ENCODE peak calls at places on chromosomes 5 and 9, in four cellular contexts. J is SJSA1, Q is breast epithelium, E is body of pancreas. Y is an unnamed sample.

GRCh38 chr9:124510650-124511425 is 3.6 kb upstream of the NR5A1 start:
- DNase-seq in J (peak; percentile 31), Q (no peak), E (no peak), Y (no peak)

GRCh38 chr9:34990908-34991832 is 1.6 kb downstream of the DNAJB5 start:
- DNase-seq in J (no peak), Q (no peak), E (no peak), Y (no peak)

GRCh38 chr5:15334551-15335302 is 165.3 kb upstream of the FBXL7 start:
- DNase-seq in J (no peak), Q (no peak), E (no peak), Y (peak; percentile 36)

GRCh38 chr5:142421625-142422397 is 97.0 kb upstream of the SPRY4 start:
- DNase-seq in J (no peak), Q (no peak), E (no peak), Y (no peak)

GRCh38 chr5:37272564-37272963 is 23.4 kb upstream of the CPLANE1 start:
- DNase-seq in J (peak; percentile 46), Q (no peak), E (no peak), Y (peak; percentile 76)

GRCh38 chr5:138506370-138507113 is 36.5 kb downstream of the ETF1 start:
- DNase-seq in J (no peak), Q (no peak), E (no peak), Y (no peak)

GRCh38 chr9:34558341-34558740 is 31.2 kb downstream of the CNTFR start:
- DNase-seq in J (no peak), Q (no peak), E (no peak), Y (no peak)

GRCh38 chr5:95818181-95819147 is 4.1 kb downstream of the GLRX start:
- DNase-seq in J (no peak), Q (no peak), E (no peak), Y (peak; percentile 68)

GRCh38 chr5:24547127-24547526 is 97.7 kb downstream of the CDH10 start:
- DNase-seq in J (no peak), Q (no peak), E (no peak), Y (no peak)

GRCh38 chr5:55303238-55303690 is 4.2 kb downstream of the DHX29 start:
- DNase-seq in J (peak; percentile 25), Q (no peak), E (no peak), Y (peak; percentile 48)
- H3K27ac ChIP-seq in J (no peak overlapping the region), Q (peak overlapping the region; percentile 50), E (peak overlapping the region; percentile 36), Y (no peak overlapping the region)

GRCh38 chr9:134556531-134557068 is 85.0 kb upstream of the COL5A1 start:
- DNase-seq in J (no peak), Q (peak; percentile 46), E (no peak), Y (no peak)
- H3K27me3 ChIP-seq in J (no peaks in the 10 kb centered on the region), Q (no peaks in the 10 kb centered on the region), E (no peaks in the 10 kb centered on the region), Y (peaks cover 7% of the 10 kb centered on the region)

DNA sequence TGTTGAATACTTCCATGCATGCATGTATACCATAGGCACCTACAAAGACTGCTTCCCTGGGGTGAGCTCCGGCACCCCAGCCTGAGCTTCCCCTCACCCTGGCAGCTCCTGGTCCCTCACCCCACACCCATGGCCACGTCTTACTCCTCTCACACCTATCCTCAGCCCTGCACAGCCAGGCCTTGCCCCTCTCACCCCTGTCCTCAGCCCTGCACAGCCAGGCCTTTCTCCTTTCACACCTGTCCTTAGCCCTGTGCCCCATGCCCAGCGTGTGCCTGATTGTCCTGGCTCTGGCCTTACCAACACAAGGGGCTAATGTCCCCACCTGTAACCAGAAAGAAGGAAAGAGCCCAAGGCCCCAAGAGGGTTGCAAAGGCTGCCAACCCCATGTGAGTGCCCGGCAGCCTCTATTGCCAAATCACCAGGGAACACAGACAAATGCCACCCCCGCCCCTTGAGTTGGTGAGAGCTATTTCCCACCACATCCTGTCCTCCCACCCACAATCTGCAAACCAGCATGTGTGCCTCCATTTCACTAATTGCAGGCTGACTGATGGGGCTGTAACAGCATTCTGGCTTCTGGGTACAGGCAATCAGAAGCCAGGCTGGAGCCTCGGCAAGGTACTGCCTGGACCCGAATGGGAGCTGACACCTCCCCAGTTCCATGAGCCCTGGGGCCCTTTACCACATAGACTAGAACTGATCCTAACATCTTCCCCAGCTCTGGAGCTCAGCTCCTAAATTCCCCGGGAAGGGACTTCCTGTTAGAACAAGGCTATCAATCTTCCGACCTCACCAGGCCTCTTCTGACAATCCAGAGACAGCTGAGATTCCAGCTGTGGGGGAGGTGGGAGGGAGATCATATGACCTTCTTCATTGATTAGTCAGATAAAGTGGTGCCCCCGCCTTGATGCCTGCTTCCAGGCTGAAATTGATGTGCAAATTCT is 78.2 kb downstream of the FAM114A2 start:
- DNase-seq in J (no peak), Q (no peak), E (no peak), Y (no peak)
- H3K27ac ChIP-seq in J (no peak overlapping the region), Q (no peak overlapping the region), E (no peak overlapping the region), Y (peak overlapping the region; percentile 24)

GRCh38 chr5:54876-55569 is 36.9 kb upstream of the PLEKHG4B start:
- DNase-seq in J (no peak), Q (no peak), E (no peak), Y (no peak)

GRCh38 chr5:54175-54730 is 37.7 kb upstream of the PLEKHG4B start:
- DNase-seq in J (no peak), Q (no peak), E (no peak), Y (no peak)

GRCh38 chr5:51500-51823 is 40.5 kb upstream of the PLEKHG4B start:
- DNase-seq in J (no peak), Q (no peak), E (no peak), Y (no peak)

GRCh38 chr5:50724-51499 is 41.1 kb upstream of the PLEKHG4B start:
- DNase-seq in J (no peak), Q (no peak), E (no peak), Y (no peak)

DNA sequence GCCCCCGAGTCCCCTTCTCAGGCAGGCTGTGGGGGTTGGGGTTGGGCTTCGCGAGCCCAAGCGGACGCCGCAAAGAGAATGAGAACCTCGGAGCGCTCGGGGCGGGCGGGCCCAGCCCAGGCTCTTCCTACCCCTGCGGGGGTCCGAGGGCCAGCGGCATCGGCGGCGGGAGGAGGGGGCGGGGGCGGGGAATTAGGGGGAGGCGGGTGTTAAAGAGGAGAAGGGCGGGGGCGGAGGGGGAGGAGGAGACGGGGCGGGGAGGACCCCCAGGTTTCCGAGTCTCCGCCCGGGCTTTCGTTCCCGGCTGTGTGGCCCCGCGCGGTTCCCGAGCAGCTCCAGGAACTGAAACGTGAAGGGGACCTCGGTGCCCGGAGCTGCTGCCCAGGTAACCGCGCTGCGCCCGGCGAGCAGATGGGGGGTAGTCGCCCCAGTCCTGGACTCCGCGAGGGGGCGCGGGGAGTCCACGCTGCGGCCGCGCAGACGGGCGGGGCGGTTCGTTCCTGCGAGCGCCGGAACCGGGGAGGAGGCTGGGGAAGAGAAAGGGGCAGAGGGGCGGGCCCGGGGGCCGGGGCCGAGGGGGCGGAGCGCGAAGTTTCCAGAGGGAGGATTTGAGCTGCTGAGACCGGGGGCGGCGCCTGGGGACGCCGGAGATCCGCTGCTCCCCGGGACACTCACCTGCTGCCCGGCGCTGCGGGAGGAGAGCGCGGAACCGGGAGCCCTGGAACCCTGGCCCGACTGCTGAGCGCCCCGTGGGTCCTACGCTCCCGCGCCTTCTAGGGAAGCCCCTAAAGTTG is 38.4 kb upstream of the PLEKHG4B start:
- DNase-seq in J (no peak), Q (no peak), E (peak; percentile 60), Y (no peak)
- H3K27me3 ChIP-seq in J (peaks cover 50% of the 10 kb centered on the region), Q (peaks cover 8% of the 10 kb centered on the region), E (no peaks in the 10 kb centered on the region), Y (peaks cover 44% of the 10 kb centered on the region)

GRCh38 chr9:134456740-134457315 is 130.6 kb downstream of the RXRA start:
- DNase-seq in J (no peak), Q (no peak), E (no peak), Y (no peak)
- H3K27ac ChIP-seq in J (peak overlapping the region; percentile 99), Q (peak overlapping the region; percentile 97), E (peak overlapping the region; percentile 72), Y (peak overlapping the region; percentile 88)

GRCh38 chr5:525916-526315 is 1.7 kb upstream of the SLC9A3 start:
- DNase-seq in J (no peak), Q (no peak), E (no peak), Y (peak; percentile 24)
- H3K27me3 ChIP-seq in J (peaks cover 85% of the 10 kb centered on the region), Q (peaks cover 14% of the 10 kb centered on the region), E (peaks cover 43% of the 10 kb centered on the region), Y (peaks cover 90% of the 10 kb centered on the region)

DNA sequence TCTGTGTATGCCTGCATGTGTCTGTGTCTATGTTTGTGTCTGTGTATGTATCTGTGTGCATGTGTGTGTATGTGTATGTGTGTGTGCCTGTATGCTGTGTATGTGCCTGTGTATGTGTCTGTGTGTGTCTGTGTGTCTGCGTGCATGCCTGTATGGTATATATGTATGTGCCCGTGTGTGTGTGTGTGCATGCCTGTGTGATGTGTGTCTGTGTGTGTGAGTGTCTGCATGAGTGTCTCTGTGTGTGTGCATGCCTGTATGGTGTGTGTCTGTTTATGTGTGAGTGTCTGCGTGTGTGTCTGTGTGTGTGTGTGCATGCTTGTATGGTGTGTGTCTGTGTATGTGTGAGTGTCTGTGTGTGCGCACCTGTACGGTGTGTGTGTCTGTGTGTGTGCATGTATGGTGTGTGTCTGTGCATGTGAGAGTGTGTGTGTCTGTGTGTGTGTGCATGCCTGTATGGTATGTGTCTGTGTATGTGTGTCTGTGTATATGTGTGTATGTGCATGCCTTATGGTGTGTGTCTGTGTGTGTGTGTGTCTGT is 137.1 kb upstream of the IRX2 start:
- DNase-seq in J (no peak), Q (no peak), E (no peak), Y (no peak)
- H3K27ac ChIP-seq in J (no peak overlapping the region), Q (no peak overlapping the region), E (no peak overlapping the region), Y (no peak overlapping the region)

GRCh38 chr9:95848764-95849163 is 26.7 kb upstream of the ERCC6L2 start:
- DNase-seq in J (no peak), Q (no peak), E (no peak), Y (no peak)
- H3K27me3 ChIP-seq in J (no peaks in the 10 kb centered on the region), Q (no peaks in the 10 kb centered on the region), E (no peaks in the 10 kb centered on the region), Y (no peaks in the 10 kb centered on the region)

DNA sequence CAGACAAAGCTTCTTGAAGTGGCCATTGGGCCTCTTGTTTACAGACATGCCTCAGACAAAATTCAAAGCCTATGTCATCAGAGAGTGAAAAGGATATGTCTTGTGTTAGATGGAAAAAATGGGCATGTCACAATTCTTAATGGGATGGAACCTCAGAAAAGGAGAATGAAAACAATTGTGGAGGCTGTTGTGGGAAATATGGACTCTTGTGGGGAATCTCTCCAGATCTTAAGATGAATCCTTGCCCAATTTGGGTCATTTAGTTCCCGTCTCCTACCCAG is 19.5 kb downstream of the SLC22A5 start:
- DNase-seq in J (no peak), Q (no peak), E (no peak), Y (no peak)
- H3K27ac ChIP-seq in J (peak overlapping the region; percentile 80), Q (peak overlapping the region; percentile 96), E (peak overlapping the region; percentile 75), Y (peak overlapping the region; percentile 84)